ENCODE peak calls at places on chromosomes 13 and 19, in five cellular contexts. G, L, U, Y and S are unnamed samples.

GRCh38 chr19:18500820-18501219 is 21.1 kb downstream of the ELL start:
- DNase-seq in G (no peak), L (peak), U (peak), Y (no peak), S (peak)

GRCh38 chr13:49627831-49628652 is at the start of gene ARL11:
- DNase-seq in G (no peak), L (peak), U (no peak), Y (no peak), S (peak)

GRCh38 chr19:38735257-38735686 is 9.0 kb downstream of the CAPN12 start:
- DNase-seq in G (no peak), L (no peak), U (peak), Y (no peak), S (peak)

GRCh38 chr13:83810136-83810535 is 72.1 kb downstream of the SLITRK1 start:
- DNase-seq in G (no peak), L (no peak), U (no peak), Y (no peak), S (no peak)

GRCh38 chr19:18219911-18220631 is 6.2 kb downstream of the PDE4C start:
- DNase-seq in G (no peak), L (no peak), U (no peak), Y (no peak), S (no peak)

GRCh38 chr13:114112826-114113322 is 19.5 kb downstream of the RASA3 start:
- DNase-seq in G (no peak), L (no peak), U (peak), Y (no peak), S (no peak)

GRCh38 chr13:21717817-21718216 is 46.9 kb downstream of the FGF9 start:
- DNase-seq in G (peak), L (no peak), U (no peak), Y (no peak), S (peak)

GRCh38 chr13:22135446-22135845 is 464.6 kb downstream of the FGF9 start:
- DNase-seq in G (no peak), L (no peak), U (no peak), Y (no peak), S (no peak)

GRCh38 chr19:11155373-11156120 is at the start of gene SPC24:
- DNase-seq in G (peak), L (peak), U (peak), Y (peak), S (peak)

GRCh38 chr13:75691183-75691582 is 55.1 kb downstream of the LMO7 start:
- DNase-seq in G (no peak), L (no peak), U (no peak), Y (no peak), S (no peak)

GRCh38 chr13:101492251-101492910 is 39.9 kb downstream of the ITGBL1 start:
- DNase-seq in G (peak), L (no peak), U (no peak), Y (no peak), S (no peak)

GRCh38 chr19:16125738-16126495 is 14.2 kb downstream of the RAB8A start:
- DNase-seq in G (no peak), L (no peak), U (no peak), Y (no peak), S (no peak)

GRCh38 chr19:28065026-28065425 is 1147.9 kb downstream of the UQCRFS1 start:
- DNase-seq in G (no peak), L (no peak), U (no peak), Y (no peak), S (no peak)

GRCh38 chr13:21913010-21913409 is 242.1 kb downstream of the FGF9 start:
- DNase-seq in G (no peak), L (no peak), U (no peak), Y (peak), S (no peak)

GRCh38 chr19:33391631-33392249 is 18.2 kb downstream of the CEBPG start:
- DNase-seq in G (no peak), L (peak), U (no peak), Y (no peak), S (no peak)

GRCh38 chr19:46967578-46968018 is 52.0 kb upstream of the NPAS1 start:
- DNase-seq in G (no peak), L (peak), U (peak), Y (no peak), S (peak)

GRCh38 chr19:38012290-38012689 is 105.3 kb downstream of the SIPA1L3 start:
- DNase-seq in G (no peak), L (no peak), U (no peak), Y (no peak), S (no peak)

GRCh38 chr13:44759723-44760360 is 183.7 kb upstream of the TSC22D1 start:
- DNase-seq in G (no peak), L (no peak), U (no peak), Y (peak), S (peak)

GRCh38 chr13:37667631-37668161 is 69.1 kb upstream of the POSTN start:
- DNase-seq in G (peak), L (no peak), U (no peak), Y (no peak), S (no peak)